ENCODE peak calls at places on chromosomes 12 and 14, in six cellular contexts. One of them, this sample, is unnamed.

GRCh38 chr12:125882141-125882540 is 816.9 kb downstream of the AACS start:
- DNase-seq in AG09309: no peak
- DNase-seq in astrocyte of the cerebellum: no peak
- DNase-seq in activated CD8-positive, alpha-beta T cell treated with anti-CD3 and anti-CD28 coated beads for 36 hours: no peak
- DNase-seq in right lobe of liver: no peak
- DNase-seq in heart right ventricle: no peak
- DNase-seq in this sample: no peak

GRCh38 chr12:105220929-105221290 is 15.1 kb downstream of the APPL2 start:
- DNase-seq in AG09309: no peak
- DNase-seq in astrocyte of the cerebellum: no peak
- DNase-seq in activated CD8-positive, alpha-beta T cell treated with anti-CD3 and anti-CD28 coated beads for 36 hours: no peak
- DNase-seq in right lobe of liver: no peak
- DNase-seq in heart right ventricle: no peak
- DNase-seq in this sample: no peak

GRCh38 chr12:87518508-87518907 is 510.7 kb downstream of the C12orf50 start:
- DNase-seq in AG09309: no peak
- DNase-seq in astrocyte of the cerebellum: peak; percentile 43
- DNase-seq in activated CD8-positive, alpha-beta T cell treated with anti-CD3 and anti-CD28 coated beads for 36 hours: no peak
- DNase-seq in right lobe of liver: no peak
- DNase-seq in heart right ventricle: no peak
- DNase-seq in this sample: no peak

GRCh38 chr14:102390064-102390463 is 27.3 kb downstream of the TECPR2 start:
- DNase-seq in AG09309: no peak
- DNase-seq in astrocyte of the cerebellum: peak; percentile 27
- DNase-seq in activated CD8-positive, alpha-beta T cell treated with anti-CD3 and anti-CD28 coated beads for 36 hours: no peak
- DNase-seq in right lobe of liver: no peak
- DNase-seq in heart right ventricle: no peak
- DNase-seq in this sample: no peak

GRCh38 chr12:6592087-6592486 is 15.1 kb downstream of the CHD4 start:
- DNase-seq in AG09309: no peak
- DNase-seq in astrocyte of the cerebellum: no peak
- DNase-seq in activated CD8-positive, alpha-beta T cell treated with anti-CD3 and anti-CD28 coated beads for 36 hours: no peak
- DNase-seq in right lobe of liver: no peak
- DNase-seq in heart right ventricle: no peak
- DNase-seq in this sample: no peak

GRCh38 chr12:132162508-132163031 is 18.3 kb downstream of the NOC4L start:
- DNase-seq in AG09309: peak; percentile 62
- DNase-seq in astrocyte of the cerebellum: peak; percentile 88
- DNase-seq in activated CD8-positive, alpha-beta T cell treated with anti-CD3 and anti-CD28 coated beads for 36 hours: no peak
- DNase-seq in right lobe of liver: peak; percentile 82
- DNase-seq in heart right ventricle: no peak
- DNase-seq in this sample: no peak

GRCh38 chr12:116370886-116371580 is 93.5 kb upstream of the MED13L start:
- DNase-seq in AG09309: no peak
- DNase-seq in astrocyte of the cerebellum: no peak
- DNase-seq in activated CD8-positive, alpha-beta T cell treated with anti-CD3 and anti-CD28 coated beads for 36 hours: no peak
- DNase-seq in right lobe of liver: no peak
- DNase-seq in heart right ventricle: no peak
- DNase-seq in this sample: no peak

GRCh38 chr12:51021694-51022093 is 4.5 kb downstream of the SLC11A2 start:
- DNase-seq in AG09309: no peak
- DNase-seq in astrocyte of the cerebellum: no peak
- DNase-seq in activated CD8-positive, alpha-beta T cell treated with anti-CD3 and anti-CD28 coated beads for 36 hours: no peak
- DNase-seq in right lobe of liver: no peak
- DNase-seq in heart right ventricle: no peak
- DNase-seq in this sample: no peak

GRCh38 chr12:27244680-27245005 is 557 bp downstream of the STK38L start:
- DNase-seq in AG09309: no peak
- DNase-seq in astrocyte of the cerebellum: no peak
- DNase-seq in activated CD8-positive, alpha-beta T cell treated with anti-CD3 and anti-CD28 coated beads for 36 hours: no peak
- DNase-seq in right lobe of liver: no peak
- DNase-seq in heart right ventricle: no peak
- DNase-seq in this sample: no peak

GRCh38 chr14:32018391-32019092 is 58.6 kb upstream of the ARHGAP5 start:
- DNase-seq in AG09309: no peak
- DNase-seq in astrocyte of the cerebellum: no peak
- DNase-seq in activated CD8-positive, alpha-beta T cell treated with anti-CD3 and anti-CD28 coated beads for 36 hours: no peak
- DNase-seq in right lobe of liver: no peak
- DNase-seq in heart right ventricle: no peak
- DNase-seq in this sample: no peak

GRCh38 chr12:74490390-74491064 is 47.1 kb upstream of the ATXN7L3B start:
- DNase-seq in AG09309: no peak
- DNase-seq in astrocyte of the cerebellum: no peak
- DNase-seq in activated CD8-positive, alpha-beta T cell treated with anti-CD3 and anti-CD28 coated beads for 36 hours: no peak
- DNase-seq in right lobe of liver: no peak
- DNase-seq in heart right ventricle: no peak
- DNase-seq in this sample: no peak

GRCh38 chr12:123367511-123367910 is 2.9 kb upstream of the SBNO1 start:
- DNase-seq in AG09309: no peak
- DNase-seq in astrocyte of the cerebellum: no peak
- DNase-seq in activated CD8-positive, alpha-beta T cell treated with anti-CD3 and anti-CD28 coated beads for 36 hours: no peak
- DNase-seq in right lobe of liver: no peak
- DNase-seq in heart right ventricle: no peak
- DNase-seq in this sample: no peak

GRCh38 chr14:58245562-58245961 is 919 bp downstream of the PSMA3 start:
- DNase-seq in AG09309: no peak
- DNase-seq in astrocyte of the cerebellum: no peak
- DNase-seq in activated CD8-positive, alpha-beta T cell treated with anti-CD3 and anti-CD28 coated beads for 36 hours: no peak
- DNase-seq in right lobe of liver: no peak
- DNase-seq in heart right ventricle: no peak
- DNase-seq in this sample: no peak

GRCh38 chr12:90770861-90771260 is 184.1 kb downstream of the CCER1 start:
- DNase-seq in AG09309: no peak
- DNase-seq in astrocyte of the cerebellum: no peak
- DNase-seq in activated CD8-positive, alpha-beta T cell treated with anti-CD3 and anti-CD28 coated beads for 36 hours: no peak
- DNase-seq in right lobe of liver: no peak
- DNase-seq in heart right ventricle: no peak
- DNase-seq in this sample: no peak

GRCh38 chr12:102917026-102917787 is at the start of gene PAH:
- DNase-seq in AG09309: no peak
- DNase-seq in astrocyte of the cerebellum: no peak
- DNase-seq in activated CD8-positive, alpha-beta T cell treated with anti-CD3 and anti-CD28 coated beads for 36 hours: peak; percentile 28
- DNase-seq in right lobe of liver: peak; percentile 92
- DNase-seq in heart right ventricle: no peak
- DNase-seq in this sample: no peak
- TF ChIP-seq CTCF in AG09309: no peak
- TF ChIP-seq CTCF in astrocyte of the cerebellum: no peak
- TF ChIP-seq CTCF in activated CD8-positive, alpha-beta T cell treated with anti-CD3 and anti-CD28 coated beads for 36 hours: peak; percentile 14
- TF ChIP-seq CTCF in right lobe of liver: peak; percentile 10
- TF ChIP-seq CTCF in heart right ventricle: no peak
- TF ChIP-seq CTCF in this sample: no peak

DNA sequence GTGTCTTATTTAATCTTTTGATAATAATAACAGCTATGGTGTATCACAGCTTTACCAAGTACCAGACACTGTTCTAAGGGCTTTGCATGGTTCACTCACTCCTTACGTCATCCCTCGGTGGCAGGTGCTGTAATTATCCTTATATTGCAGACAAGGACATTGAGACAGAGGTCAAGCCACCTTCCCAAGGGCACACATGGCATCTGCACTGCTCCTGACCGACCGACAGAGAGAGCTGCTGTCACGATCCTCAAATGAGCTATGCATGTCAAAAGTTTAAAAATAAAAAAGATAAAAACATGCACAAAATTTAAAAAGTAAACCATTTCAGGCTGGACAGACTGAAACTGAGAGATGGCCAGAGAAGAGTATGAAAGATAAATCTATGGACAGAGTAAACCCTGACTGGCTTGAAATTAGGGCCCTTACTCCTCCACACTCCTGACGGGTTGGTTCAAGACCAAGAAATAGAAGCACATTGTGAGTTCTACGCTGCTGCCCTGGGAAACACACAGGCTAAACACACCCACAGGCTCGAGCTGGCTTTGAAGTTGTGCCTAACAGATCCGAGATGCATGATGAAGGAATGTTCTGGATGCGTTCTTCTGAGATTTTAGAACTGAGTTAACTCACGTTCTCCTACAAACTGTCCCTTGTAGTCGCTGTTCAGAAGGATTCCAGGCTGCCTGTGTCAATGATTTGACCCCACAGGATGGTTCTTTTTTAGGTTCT is 268.7 kb downstream of the ZFP36L1 start:
- DNase-seq in AG09309: no peak
- DNase-seq in astrocyte of the cerebellum: no peak
- DNase-seq in activated CD8-positive, alpha-beta T cell treated with anti-CD3 and anti-CD28 coated beads for 36 hours: no peak
- DNase-seq in right lobe of liver: no peak
- DNase-seq in heart right ventricle: no peak
- DNase-seq in this sample: no peak
- TF ChIP-seq CTCF in AG09309: peak; percentile 47
- TF ChIP-seq CTCF in astrocyte of the cerebellum: no peak
- TF ChIP-seq CTCF in activated CD8-positive, alpha-beta T cell treated with anti-CD3 and anti-CD28 coated beads for 36 hours: no peak
- TF ChIP-seq CTCF in right lobe of liver: peak; percentile 35
- TF ChIP-seq CTCF in heart right ventricle: peak; percentile 44
- TF ChIP-seq CTCF in this sample: no peak

GRCh38 chr12:108511633-108512540 is 3.2 kb upstream of the FICD start:
- DNase-seq in AG09309: peak; percentile 32
- DNase-seq in astrocyte of the cerebellum: peak; percentile 53
- DNase-seq in activated CD8-positive, alpha-beta T cell treated with anti-CD3 and anti-CD28 coated beads for 36 hours: peak; percentile 86
- DNase-seq in right lobe of liver: peak; percentile 46
- DNase-seq in heart right ventricle: peak; percentile 59
- DNase-seq in this sample: peak; percentile 73
- TF ChIP-seq CTCF in AG09309: peak; percentile 78
- TF ChIP-seq CTCF in astrocyte of the cerebellum: peak; percentile 84
- TF ChIP-seq CTCF in activated CD8-positive, alpha-beta T cell treated with anti-CD3 and anti-CD28 coated beads for 36 hours: peak; percentile 85
- TF ChIP-seq CTCF in right lobe of liver: peak; percentile 91
- TF ChIP-seq CTCF in heart right ventricle: peak; percentile 92
- TF ChIP-seq CTCF in this sample: peak; percentile 72

DNA sequence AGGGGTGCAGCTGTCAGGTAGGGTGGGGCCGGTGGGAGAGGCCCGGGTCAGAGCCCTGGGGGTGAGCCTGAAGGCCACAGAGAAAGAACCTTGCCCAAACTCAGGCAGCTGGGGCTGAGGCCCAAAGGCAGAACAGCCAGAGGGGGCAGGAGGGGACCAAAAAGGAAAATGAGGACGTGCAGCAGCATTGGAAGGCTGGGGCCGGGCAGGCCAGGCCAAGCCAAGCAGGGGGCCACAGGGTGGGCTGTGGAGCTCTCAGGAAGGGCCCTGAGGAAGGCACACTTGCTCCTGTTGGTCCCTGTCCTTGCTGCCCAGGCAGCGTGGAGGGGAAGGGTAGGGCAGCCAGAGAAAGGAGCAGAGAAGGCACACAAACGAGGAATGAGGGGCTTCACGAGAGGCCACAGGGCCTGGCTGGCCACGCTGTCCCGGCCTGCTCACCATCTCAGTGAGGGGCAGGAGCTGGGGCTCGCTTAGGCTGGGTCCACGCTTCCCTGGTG is 10.5 kb downstream of the MMP14 start:
- DNase-seq in AG09309: no peak
- DNase-seq in astrocyte of the cerebellum: no peak
- DNase-seq in activated CD8-positive, alpha-beta T cell treated with anti-CD3 and anti-CD28 coated beads for 36 hours: no peak
- DNase-seq in right lobe of liver: no peak
- DNase-seq in heart right ventricle: no peak
- DNase-seq in this sample: peak; percentile 29
- TF ChIP-seq CTCF in AG09309: peak; percentile 9
- TF ChIP-seq CTCF in astrocyte of the cerebellum: no peak
- TF ChIP-seq CTCF in activated CD8-positive, alpha-beta T cell treated with anti-CD3 and anti-CD28 coated beads for 36 hours: no peak
- TF ChIP-seq CTCF in right lobe of liver: no peak
- TF ChIP-seq CTCF in heart right ventricle: no peak
- TF ChIP-seq CTCF in this sample: no peak

GRCh38 chr14:100654814-100655795 is 67.9 kb upstream of the BEGAIN start:
- DNase-seq in AG09309: no peak
- DNase-seq in astrocyte of the cerebellum: no peak
- DNase-seq in activated CD8-positive, alpha-beta T cell treated with anti-CD3 and anti-CD28 coated beads for 36 hours: peak; percentile 46
- DNase-seq in right lobe of liver: peak; percentile 68
- DNase-seq in heart right ventricle: no peak
- DNase-seq in this sample: peak; percentile 87
- TF ChIP-seq CTCF in AG09309: peak; percentile 54
- TF ChIP-seq CTCF in astrocyte of the cerebellum: peak; percentile 61
- TF ChIP-seq CTCF in activated CD8-positive, alpha-beta T cell treated with anti-CD3 and anti-CD28 coated beads for 36 hours: peak; percentile 70
- TF ChIP-seq CTCF in right lobe of liver: peak; percentile 79
- TF ChIP-seq CTCF in heart right ventricle: peak; percentile 70
- TF ChIP-seq CTCF in this sample: peak; percentile 83

DNA sequence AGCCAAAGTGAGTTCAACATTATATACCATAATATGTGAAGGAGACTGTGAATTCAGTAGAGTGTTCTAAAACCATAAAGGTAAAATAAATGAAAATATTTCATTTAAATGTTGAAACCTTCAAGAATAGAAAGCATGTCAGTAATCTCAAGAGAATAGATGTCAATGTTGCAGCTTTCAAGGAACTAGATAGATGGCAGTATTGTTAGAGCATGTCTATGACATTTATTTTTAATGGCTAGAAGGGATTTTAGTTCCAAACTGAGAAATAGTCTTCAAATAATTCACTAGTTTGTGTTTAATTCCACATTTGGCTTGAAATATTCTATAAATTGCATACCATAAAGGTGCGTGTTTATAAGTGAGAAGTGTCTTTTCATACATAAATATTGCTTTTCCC is 326.5 kb downstream of the FLRT2 start:
- DNase-seq in AG09309: no peak
- DNase-seq in astrocyte of the cerebellum: no peak
- DNase-seq in activated CD8-positive, alpha-beta T cell treated with anti-CD3 and anti-CD28 coated beads for 36 hours: no peak
- DNase-seq in right lobe of liver: no peak
- DNase-seq in heart right ventricle: no peak
- DNase-seq in this sample: no peak
- TF ChIP-seq CTCF in AG09309: no peak
- TF ChIP-seq CTCF in astrocyte of the cerebellum: no peak
- TF ChIP-seq CTCF in activated CD8-positive, alpha-beta T cell treated with anti-CD3 and anti-CD28 coated beads for 36 hours: no peak
- TF ChIP-seq CTCF in right lobe of liver: peak; percentile 53
- TF ChIP-seq CTCF in heart right ventricle: no peak
- TF ChIP-seq CTCF in this sample: no peak

DNA sequence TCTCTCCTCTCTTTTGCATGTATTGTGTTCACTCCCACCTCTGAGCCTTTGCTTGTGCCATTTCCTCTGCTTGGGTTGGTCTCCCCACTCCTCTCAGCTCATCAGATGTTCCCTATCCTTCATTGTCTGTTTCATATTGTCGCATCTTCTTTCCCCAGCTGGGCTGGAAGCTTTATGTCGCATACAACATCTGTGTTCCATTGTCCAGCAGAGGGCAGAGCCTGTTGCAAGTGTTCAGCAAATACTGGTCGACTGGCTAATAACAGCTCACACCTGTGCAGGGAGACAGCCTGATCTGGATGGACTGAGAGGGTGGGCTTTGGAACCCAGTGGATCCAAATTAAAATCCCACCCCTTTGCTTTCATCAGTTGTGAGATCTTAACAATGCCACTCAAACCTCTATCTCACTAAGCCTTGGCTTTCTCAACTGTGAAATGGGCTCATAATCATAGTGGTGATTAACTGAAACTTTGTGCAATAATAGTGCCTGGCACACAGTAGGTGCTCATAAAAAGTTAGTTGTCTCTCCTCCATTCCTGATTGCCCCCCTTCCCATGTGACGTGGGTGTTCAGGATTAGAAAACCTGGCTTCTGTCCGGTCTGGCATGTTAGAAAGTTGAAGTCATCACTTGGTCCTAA is 75.8 kb downstream of the RIN3 start:
- DNase-seq in AG09309: no peak
- DNase-seq in astrocyte of the cerebellum: peak; percentile 29
- DNase-seq in activated CD8-positive, alpha-beta T cell treated with anti-CD3 and anti-CD28 coated beads for 36 hours: no peak
- DNase-seq in right lobe of liver: no peak
- DNase-seq in heart right ventricle: no peak
- DNase-seq in this sample: no peak
- TF ChIP-seq CTCF in AG09309: peak; percentile 59
- TF ChIP-seq CTCF in astrocyte of the cerebellum: peak; percentile 64
- TF ChIP-seq CTCF in activated CD8-positive, alpha-beta T cell treated with anti-CD3 and anti-CD28 coated beads for 36 hours: peak; percentile 22
- TF ChIP-seq CTCF in right lobe of liver: peak; percentile 19
- TF ChIP-seq CTCF in heart right ventricle: peak; percentile 41
- TF ChIP-seq CTCF in this sample: peak; percentile 71

GRCh38 chr12:46487567-46488131 is 115.1 kb upstream of the SLC38A2 start:
- DNase-seq in AG09309: no peak
- DNase-seq in astrocyte of the cerebellum: no peak
- DNase-seq in activated CD8-positive, alpha-beta T cell treated with anti-CD3 and anti-CD28 coated beads for 36 hours: no peak
- DNase-seq in right lobe of liver: no peak
- DNase-seq in heart right ventricle: no peak
- DNase-seq in this sample: no peak
- TF ChIP-seq CTCF in AG09309: no peak
- TF ChIP-seq CTCF in astrocyte of the cerebellum: no peak
- TF ChIP-seq CTCF in activated CD8-positive, alpha-beta T cell treated with anti-CD3 and anti-CD28 coated beads for 36 hours: no peak
- TF ChIP-seq CTCF in right lobe of liver: no peak
- TF ChIP-seq CTCF in heart right ventricle: no peak
- TF ChIP-seq CTCF in this sample: no peak